ENCODE peak calls at places on chromosomes 5 and 9, in four cellular contexts. F is keratinocyte, Z is fibroblast of lung, A is GM23248. L is an unnamed sample. For H3K9me3 and H3K4me1, the result is how much of the 10 kb centered on the place peaks cover.

GRCh38 chr5:34014614-34015013 is 6.8 kb upstream of the AMACR start:
- DNase-seq in F (no peak), Z (no peak), A (no peak), L (no peak)

GRCh38 chr5:124403281-124403680 is 343.2 kb downstream of the ZNF608 start:
- DNase-seq in F (no peak), Z (no peak), A (no peak), L (no peak)

GRCh38 chr5:135900276-135900675 is 4.6 kb upstream of the IL9 start:
- DNase-seq in F (no peak), Z (no peak), A (no peak), L (no peak)

GRCh38 chr9:116207371-116208111 is 54.0 kb downstream of the PAPPA start:
- DNase-seq in F (no peak), Z (no peak), A (no peak), L (no peak)

GRCh38 chr9:129136446-129137049 is 25.3 kb downstream of the PTPA start:
- DNase-seq in F (no peak), Z (no peak), A (no peak), L (no peak)

GRCh38 chr5:79666758-79667157 is 22.9 kb upstream of the CMYA5 start:
- DNase-seq in F (no peak), Z (no peak), A (no peak), L (no peak)

GRCh38 chr5:78624011-78624541 is 24.5 kb downstream of the LHFPL2 start:
- DNase-seq in F (no peak), Z (no peak), A (no peak), L (no peak)

GRCh38 chr9:2417730-2418129 is 203.9 kb upstream of the VLDLR start:
- DNase-seq in F (no peak), Z (no peak), A (no peak), L (no peak)

GRCh38 chr5:135386096-135386495 is 12.9 kb downstream of the MACROH2A1 start:
- DNase-seq in F (peak), Z (no peak), A (peak), L (no peak)

GRCh38 chr9:129850821-129851540 is 15.7 kb downstream of the USP20 start:
- DNase-seq in F (no peak), Z (no peak), A (no peak), L (no peak)

GRCh38 chr9:134800791-134801339 is 79.7 kb upstream of the FCN2 start:
- DNase-seq in F (no peak), Z (no peak), A (no peak), L (no peak)

GRCh38 chr5:117859161-117859560 is 1129.2 kb downstream of the DTWD2 start:
- DNase-seq in F (no peak), Z (no peak), A (no peak), L (no peak)

GRCh38 chr9:215631-216155 is 1.0 kb downstream of the DOCK8 start:
- DNase-seq in F (no peak), Z (no peak), A (no peak), L (no peak)

GRCh38 chr9:136362450-136362784 is 1.1 kb downstream of the DNLZ start:
- DNase-seq in F (no peak), Z (no peak), A (no peak), L (no peak)

GRCh38 chr9:109182940-109183798 is 16.1 kb upstream of the FRRS1L start:
- DNase-seq in F (no peak), Z (peak), A (peak), L (no peak)

GRCh38 chr5:113371788-113372196 is 63.0 kb downstream of the TSSK1B start:
- DNase-seq in F (no peak), Z (no peak), A (peak), L (no peak)

GRCh38 chr9:133597316-133597957 is 11.8 kb downstream of the FAM163B start:
- DNase-seq in F (no peak), Z (peak), A (no peak), L (no peak)

GRCh38 chr9:78567693-78568092 is 270.8 kb downstream of the PSAT1 start:
- DNase-seq in F (no peak), Z (no peak), A (peak), L (no peak)

GRCh38 chr5:15823413-15823812 is 323.4 kb downstream of the FBXL7 start:
- DNase-seq in F (no peak), Z (no peak), A (peak), L (no peak)

GRCh38 chr9:116767219-116767618 is 80.1 kb downstream of the TRIM32 start:
- DNase-seq in F (no peak), Z (no peak), A (no peak), L (no peak)

GRCh38 chr5:71737931-71738539 is 19.0 kb downstream of the CARTPT start:
- DNase-seq in F (no peak), Z (no peak), A (no peak), L (no peak)

GRCh38 chr5:34817558-34818351 is 21.2 kb upstream of the TTC23L start:
- DNase-seq in F (no peak), Z (no peak), A (peak), L (no peak)

GRCh38 chr9:134366223-134367031 is 40.2 kb downstream of the RXRA start:
- DNase-seq in F (no peak), Z (peak), A (peak), L (peak)

GRCh38 chr5:68548959-68549676 is 333.6 kb downstream of the PIK3R1 start:
- DNase-seq in F (no peak), Z (peak), A (peak), L (no peak)

GRCh38 chr5:150469718-150470470 is 20.4 kb upstream of the RPS14 start:
- DNase-seq in F (no peak), Z (peak), A (peak), L (no peak)

GRCh38 chr9:87816041-87816440 is 66.6 kb upstream of the SPATA31E1 start:
- DNase-seq in F (no peak), Z (peak), A (peak), L (no peak)

GRCh38 chr9:87504938-87505337 is 7.3 kb downstream of the DAPK1 start:
- DNase-seq in F (no peak), Z (no peak), A (no peak), L (no peak)

DNA sequence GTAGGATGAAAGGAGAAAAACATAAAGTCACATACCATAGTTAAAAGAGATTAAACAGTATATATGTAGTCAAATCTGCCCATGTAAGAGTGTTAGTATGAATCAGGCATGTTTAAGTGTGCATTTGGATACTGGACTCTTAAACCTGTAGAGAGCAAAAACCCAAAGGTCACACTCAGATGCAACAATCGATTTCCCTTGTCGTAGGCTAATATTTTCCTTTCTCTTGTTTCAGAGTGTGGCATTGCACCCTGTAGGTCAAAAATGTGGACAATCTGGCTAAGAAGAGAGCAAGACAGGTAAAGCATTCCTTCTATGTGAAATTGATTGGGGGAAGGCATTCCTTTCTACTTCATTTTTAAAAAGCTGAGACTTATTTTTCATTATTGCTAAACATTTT is 8.9 kb downstream of the JAKMIP2 start:
- DNase-seq in F (no peak), Z (no peak), A (no peak), L (no peak)
- H3K27ac ChIP-seq in F (no peak), Z (no peak), A (no peak), L (no peak)

GRCh38 chr5:158382473-158382872 is 523.5 kb upstream of the CLINT1 start:
- DNase-seq in F (peak), Z (peak), A (peak), L (peak)
- H3K9me3 ChIP-seq in F (under half), Z (under half), A (under half), L (under half)

DNA sequence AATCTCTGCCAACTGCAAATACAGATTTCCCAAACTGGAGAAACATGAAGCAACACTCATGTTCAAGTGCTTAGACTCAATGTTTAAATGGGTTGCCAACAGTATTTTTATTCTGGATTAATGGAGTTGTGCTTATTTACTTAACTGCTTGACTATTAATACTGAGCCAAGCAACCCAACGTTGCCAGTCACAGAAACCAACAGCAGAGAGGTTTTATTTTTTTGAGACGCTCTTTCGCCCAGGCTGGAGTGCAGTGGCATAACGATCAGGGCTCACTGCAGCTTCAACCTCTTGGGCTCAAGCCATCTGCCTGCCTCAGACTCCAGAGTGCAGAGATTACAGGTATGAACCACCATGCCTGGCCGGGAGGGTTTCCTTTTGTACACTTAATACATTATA is 8.5 kb upstream of the TMEM268 start:
- DNase-seq in F (no peak), Z (no peak), A (no peak), L (no peak)
- H3K4me1 ChIP-seq in F (under half), Z (under half), A (under half), L (under half)

GRCh38 chr9:125904155-125904841 is 157.1 kb downstream of the PBX3 start:
- DNase-seq in F (no peak), Z (peak), A (no peak), L (no peak)
- H3K27ac ChIP-seq in F (no peak), Z (no peak), A (no peak), L (no peak)

GRCh38 chr5:165538065-165538464 is 2032.6 kb downstream of the MAT2B start:
- DNase-seq in F (no peak), Z (peak), A (no peak), L (no peak)
- H3K9me3 ChIP-seq in F (under half), Z (under half), A (under half), L (under half)

DNA sequence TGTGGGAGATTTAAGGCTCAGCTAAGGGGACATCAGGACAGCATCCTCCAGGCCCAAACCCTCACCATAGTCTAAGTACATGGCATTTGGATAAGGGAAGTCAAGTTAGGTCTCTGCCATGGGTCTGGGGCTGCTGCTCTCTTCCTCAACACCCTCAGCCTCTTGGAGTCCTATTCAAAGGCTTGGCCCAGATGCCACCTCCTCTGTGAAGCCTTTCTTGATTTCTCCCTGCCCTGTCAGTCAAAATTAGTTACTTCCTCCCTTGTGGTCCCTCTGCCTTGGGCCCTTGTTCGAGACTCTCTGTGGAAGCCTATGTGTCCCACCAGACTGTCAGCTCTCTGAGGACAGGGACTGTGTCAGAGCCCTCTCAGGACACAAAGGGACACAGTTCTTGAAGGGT is 17.7 kb upstream of the DAB2IP start:
- DNase-seq in F (no peak), Z (no peak), A (no peak), L (no peak)
- H3K4me1 ChIP-seq in F (under half), Z (under half), A (under half), L (under half)

DNA sequence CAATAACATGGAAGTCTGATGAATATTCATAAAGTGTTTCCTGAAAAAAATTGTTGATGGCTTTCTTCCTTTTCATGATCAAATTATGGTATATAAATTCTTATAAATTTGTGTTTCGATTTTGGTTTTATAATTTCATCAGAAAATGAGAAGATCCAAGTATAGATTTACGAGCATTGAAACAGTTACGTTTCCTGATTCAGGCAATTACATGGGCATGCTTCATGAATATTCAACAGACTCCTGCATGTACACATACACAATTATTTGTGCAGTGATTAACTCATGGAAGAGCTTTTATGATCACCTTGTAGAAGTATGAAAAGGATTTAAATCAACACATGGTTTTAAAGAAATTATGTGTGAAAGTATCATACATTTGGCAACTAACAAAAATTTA is 136.7 kb downstream of the MPDZ start:
- DNase-seq in F (no peak), Z (no peak), A (no peak), L (no peak)
- H3K27ac ChIP-seq in F (no peak), Z (no peak), A (no peak), L (no peak)